ENCODE peak calls at places on chromosomes 12 and 14, in six cellular contexts. R is foreskin fibroblast, F is fibroblast of villous mesenchyme, E is body of pancreas, D is pancreas, Y is cardiac muscle cell. G is an unnamed sample.

GRCh38 chr14:71555654-71556559 is 376.3 kb upstream of the RGS6 start:
- DNase-seq in D (no peak), E (no peak), F (peak), R (no peak), Y (peak), G (peak)

GRCh38 chr12:85920324-85920947 is 46.3 kb downstream of the NTS start:
- DNase-seq in Y (peak), D (no peak), R (no peak), E (no peak), F (peak), G (peak)

GRCh38 chr14:56807586-56808168 is 2.6 kb downstream of the OTX2 start:
- DNase-seq in F (no peak), Y (no peak), E (no peak), R (no peak), D (no peak), G (no peak)

GRCh38 chr12:88453323-88453722 is 126.9 kb downstream of the KITLG start:
- DNase-seq in F (no peak), R (no peak), Y (no peak), D (no peak), E (no peak), G (no peak)

GRCh38 chr14:64465856-64466554 is 706 bp downstream of the AKAP5 start:
- DNase-seq in F (peak), D (no peak), E (no peak), R (peak), Y (peak), G (peak)

GRCh38 chr14:54200726-54201125 is 196.1 kb upstream of the CDKN3 start:
- DNase-seq in D (no peak), E (no peak), R (peak), F (peak), Y (no peak), G (no peak)

GRCh38 chr12:109612975-109613502 is 39.4 kb downstream of the MVK start:
- DNase-seq in F (peak), Y (peak), R (no peak), D (no peak), E (no peak), G (peak)

GRCh38 chr12:124673881-124674617 is 106.6 kb upstream of the NCOR2 start:
- DNase-seq in D (no peak), F (no peak), E (no peak), R (no peak), Y (no peak), G (no peak)

GRCh38 chr12:27277846-27278260 is 33.8 kb downstream of the STK38L start:
- DNase-seq in D (no peak), R (no peak), E (no peak), F (peak), Y (peak), G (no peak)

GRCh38 chr14:32764131-32764530 is 174.5 kb upstream of the NPAS3 start:
- DNase-seq in E (no peak), D (no peak), Y (no peak), R (no peak), F (no peak), G (no peak)

GRCh38 chr12:131087302-131087818 is 133.7 kb downstream of the ADGRD1 start:
- DNase-seq in F (no peak), Y (no peak), E (peak), D (no peak), R (no peak), G (no peak)

GRCh38 chr14:103198429-103199140 is 75.3 kb downstream of the TNFAIP2 start:
- DNase-seq in E (no peak), D (no peak), Y (peak), R (peak), F (peak), G (peak)

GRCh38 chr14:61321385-61322010 is at the start of gene PRKCH:
- DNase-seq in E (peak), F (peak), R (peak), D (peak), Y (peak), G (no peak)

GRCh38 chr12:83097656-83098055 is 410.9 kb downstream of the TMTC2 start:
- DNase-seq in Y (no peak), R (no peak), F (no peak), E (no peak), D (no peak), G (no peak)

GRCh38 chr14:69654109-69654508 is 42.7 kb downstream of the SUSD6 start:
- DNase-seq in Y (no peak), E (no peak), D (no peak), F (no peak), R (no peak), G (no peak)

GRCh38 chr12:117394491-117394890 is 33.1 kb upstream of the NOS1 start:
- DNase-seq in E (no peak), R (no peak), D (no peak), F (no peak), Y (no peak), G (no peak)

GRCh38 chr14:48536318-48536717 is 860.9 kb upstream of the MDGA2 start:
- DNase-seq in D (no peak), E (no peak), F (peak), Y (no peak), R (no peak), G (peak)

GRCh38 chr14:36238666-36239363 is 62.3 kb upstream of the PTCSC3 start:
- DNase-seq in R (peak), E (no peak), Y (peak), D (no peak), F (peak), G (peak)

GRCh38 chr12:39369756-39370155 is 73.2 kb downstream of the KIF21A start:
- DNase-seq in E (no peak), F (no peak), R (no peak), Y (no peak), D (no peak), G (no peak)

GRCh38 chr12:92717202-92717601 is 14.4 kb downstream of the PLEKHG7 start:
- DNase-seq in Y (peak), E (no peak), D (no peak), F (peak), R (peak), G (peak)

GRCh38 chr12:42498549-42499247 is 90.8 kb downstream of the PRICKLE1 start:
- DNase-seq in E (no peak), Y (peak), D (no peak), R (no peak), F (no peak), G (no peak)

GRCh38 chr14:103581954-103582703 is 19.4 kb downstream of the COA8 start:
- DNase-seq in Y (no peak), R (no peak), F (no peak), E (no peak), D (no peak), G (peak)

GRCh38 chr12:12899530-12900380 is 8.4 kb downstream of the GPRC5A start:
- DNase-seq in D (no peak), E (no peak), R (peak), Y (peak), F (peak), G (no peak)

GRCh38 chr12:62435337-62436163 is 31.1 kb upstream of the MON2 start:
- DNase-seq in F (peak), Y (peak), E (peak), D (peak), R (peak), G (peak)

GRCh38 chr12:42761601-42762350 is 172.2 kb upstream of the PRICKLE1 start:
- DNase-seq in Y (peak), F (no peak), D (no peak), R (no peak), E (no peak), G (no peak)

GRCh38 chr14:26444745-26445144 is 153.1 kb downstream of the NOVA1 start:
- DNase-seq in R (no peak), Y (peak), E (no peak), D (no peak), F (peak), G (peak)

GRCh38 chr14:77889971-77890442 is 90.1 kb downstream of the ADCK1 start:
- DNase-seq in E (no peak), F (peak), D (no peak), R (peak), Y (peak), G (no peak)

GRCh38 chr14:55121628-55122440 is 7.2 kb upstream of the LGALS3 start:
- DNase-seq in R (no peak), Y (no peak), D (no peak), F (no peak), E (no peak), G (no peak)

GRCh38 chr14:100074431-100075100 is 9.3 kb downstream of the EVL start:
- DNase-seq in D (no peak), E (no peak), F (no peak), R (no peak), Y (no peak), G (no peak)

GRCh38 chr12:93616584-93617101 is 44.2 kb downstream of the SOCS2 start:
- DNase-seq in R (no peak), D (no peak), E (no peak), Y (no peak), F (peak), G (no peak)

GRCh38 chr14:69038449-69039286 is 59.6 kb upstream of the ACTN1 start:
- DNase-seq in R (peak), E (no peak), Y (peak), F (peak), D (no peak), G (no peak)

GRCh38 chr14:24434676-24435075 is 4.9 kb downstream of the KHNYN start:
- DNase-seq in R (no peak), D (no peak), F (no peak), E (no peak), Y (no peak), G (no peak)

GRCh38 chr12:108939594-108939993 is 59.7 kb downstream of the DAO start:
- DNase-seq in R (peak), F (peak), E (no peak), D (no peak), Y (peak), G (peak)

GRCh38 chr12:6369916-6370575 is 5.3 kb downstream of the SCNN1A start:
- DNase-seq in F (peak), E (no peak), D (no peak), R (no peak), Y (no peak), G (no peak)

GRCh38 chr12:6368906-6369525 is 6.3 kb downstream of the SCNN1A start:
- DNase-seq in D (no peak), Y (no peak), R (no peak), F (no peak), E (peak), G (no peak)

GRCh38 chr12:6367065-6367968 is 8.0 kb downstream of the SCNN1A start:
- DNase-seq in D (no peak), R (no peak), E (no peak), F (peak), Y (peak), G (peak)

GRCh38 chr12:6370576-6370935 is 4.8 kb downstream of the SCNN1A start:
- DNase-seq in E (no peak), D (no peak), F (no peak), Y (no peak), R (no peak), G (no peak)

GRCh38 chr12:6367969-6368892 is 7.1 kb downstream of the SCNN1A start:
- DNase-seq in F (no peak), Y (no peak), E (no peak), D (no peak), R (no peak), G (peak)
- TF ChIP-seq CTCF in F (no peak), Y (no peak), E (no peak), D (no peak), R (no peak), G (no peak)

GRCh38 chr12:50047693-50048250 is 9.6 kb upstream of the ASIC1 start:
- DNase-seq in R (no peak), D (no peak), Y (no peak), F (no peak), E (no peak), G (no peak)

GRCh38 chr12:50050410-50051280 is 6.8 kb upstream of the ASIC1 start:
- DNase-seq in R (peak), D (peak), Y (peak), E (peak), F (peak), G (peak)

GRCh38 chr12:50052544-50052943 is 4.9 kb upstream of the ASIC1 start:
- DNase-seq in R (no peak), E (no peak), D (no peak), F (no peak), Y (no peak), G (no peak)

GRCh38 chr12:50049254-50050118 is 7.9 kb upstream of the ASIC1 start:
- DNase-seq in R (no peak), D (no peak), F (no peak), Y (no peak), E (no peak), G (no peak)

GRCh38 chr12:50050119-50050385 is 7.3 kb upstream of the ASIC1 start:
- DNase-seq in D (no peak), Y (no peak), R (no peak), E (no peak), F (no peak), G (peak)
- H3K4me3 ChIP-seq in D (no peak), Y (no peak), R (peak), E (no peak), F (peak), G (peak)

GRCh38 chr12:104669057-104669770 is 212.5 kb downstream of the CHST11 start:
- DNase-seq in Y (peak), D (peak), R (no peak), E (peak), F (peak), G (peak)
- TF ChIP-seq CTCF in Y (peak), D (no peak), R (no peak), E (no peak), F (peak), G (no peak)

DNA sequence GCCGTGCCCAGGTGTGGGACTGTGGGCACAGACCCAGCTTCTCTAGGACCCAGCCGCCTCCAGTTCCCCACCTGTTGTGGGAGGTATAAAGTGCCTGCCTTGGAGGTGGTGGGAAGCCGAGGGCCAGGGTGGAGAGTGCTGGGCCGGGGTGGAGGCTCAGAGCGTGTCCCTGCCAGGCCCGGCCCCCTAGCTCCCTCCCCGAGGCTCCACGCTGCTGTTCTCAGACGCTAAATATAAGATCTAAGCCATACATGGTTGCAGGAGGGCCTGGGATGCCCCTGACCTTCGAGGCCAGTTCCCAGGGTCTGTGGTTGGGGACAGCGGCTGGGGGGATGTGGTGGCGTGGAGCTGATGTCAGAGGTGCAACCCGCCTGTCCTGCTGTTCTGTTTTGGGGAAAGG is 10.8 kb downstream of the INF2 start:
- DNase-seq in E (no peak), D (no peak), Y (no peak), R (no peak), F (no peak), G (no peak)
- H3K4me3 ChIP-seq in E (no peak), D (no peak), Y (no peak), R (no peak), F (no peak), G (no peak)